ENCODE peak calls at places on chromosomes 6 and 20, in six cellular contexts. One of them, this sample, is unnamed.

GRCh38 chr20:44073675-44074071 is 113.3 kb downstream of the JPH2 start:
- DNase-seq in Right ventricle myocardium superior: no peak
- DNase-seq in sigmoid colon: no peak
- DNase-seq in NCI-H1092 treated with DMSO at 0.1 percent for 48 hours: no peak
- DNase-seq in T-cell: no peak
- DNase-seq in Right ventricle myocardium inferior: no peak
- DNase-seq in this sample: no peak

GRCh38 chr20:59939879-59940128 is 301 bp downstream of the PPP1R3D start:
- DNase-seq in Right ventricle myocardium inferior: no peak
- DNase-seq in T-cell: peak
- DNase-seq in sigmoid colon: peak
- DNase-seq in NCI-H1092 treated with DMSO at 0.1 percent for 48 hours: no peak
- DNase-seq in Right ventricle myocardium superior: peak
- DNase-seq in this sample: peak

GRCh38 chr6:52482903-52483670 is 62.9 kb downstream of the EFHC1 start:
- DNase-seq in Right ventricle myocardium inferior: no peak
- DNase-seq in sigmoid colon: no peak
- DNase-seq in NCI-H1092 treated with DMSO at 0.1 percent for 48 hours: no peak
- DNase-seq in T-cell: no peak
- DNase-seq in Right ventricle myocardium superior: no peak
- DNase-seq in this sample: no peak

GRCh38 chr6:115545410-115545986 is 515.2 kb downstream of the FRK start:
- DNase-seq in NCI-H1092 treated with DMSO at 0.1 percent for 48 hours: no peak
- DNase-seq in Right ventricle myocardium inferior: peak
- DNase-seq in sigmoid colon: no peak
- DNase-seq in T-cell: no peak
- DNase-seq in Right ventricle myocardium superior: peak
- DNase-seq in this sample: peak

GRCh38 chr6:33088258-33088930 is 12.6 kb downstream of the HLA-DPB1 start:
- DNase-seq in Right ventricle myocardium superior: no peak
- DNase-seq in T-cell: no peak
- DNase-seq in NCI-H1092 treated with DMSO at 0.1 percent for 48 hours: no peak
- DNase-seq in Right ventricle myocardium inferior: no peak
- DNase-seq in sigmoid colon: no peak
- DNase-seq in this sample: no peak

GRCh38 chr20:52103911-52104545 is 87.6 kb downstream of the ZFP64 start:
- DNase-seq in sigmoid colon: peak
- DNase-seq in T-cell: no peak
- DNase-seq in NCI-H1092 treated with DMSO at 0.1 percent for 48 hours: no peak
- DNase-seq in Right ventricle myocardium superior: no peak
- DNase-seq in Right ventricle myocardium inferior: peak
- DNase-seq in this sample: no peak

GRCh38 chr6:19837511-19838441 is 606 bp downstream of the ID4 start:
- DNase-seq in Right ventricle myocardium inferior: peak
- DNase-seq in T-cell: no peak
- DNase-seq in sigmoid colon: peak
- DNase-seq in NCI-H1092 treated with DMSO at 0.1 percent for 48 hours: no peak
- DNase-seq in Right ventricle myocardium superior: no peak
- DNase-seq in this sample: peak

GRCh38 chr6:21022343-21023107 is 488.3 kb downstream of the CDKAL1 start:
- DNase-seq in NCI-H1092 treated with DMSO at 0.1 percent for 48 hours: peak
- DNase-seq in T-cell: no peak
- DNase-seq in Right ventricle myocardium superior: no peak
- DNase-seq in sigmoid colon: no peak
- DNase-seq in Right ventricle myocardium inferior: no peak
- DNase-seq in this sample: peak

GRCh38 chr6:4819706-4820283 is 43.6 kb downstream of the CDYL start:
- DNase-seq in Right ventricle myocardium superior: no peak
- DNase-seq in T-cell: no peak
- DNase-seq in NCI-H1092 treated with DMSO at 0.1 percent for 48 hours: no peak
- DNase-seq in Right ventricle myocardium inferior: no peak
- DNase-seq in sigmoid colon: no peak
- DNase-seq in this sample: no peak

GRCh38 chr6:30679765-30680535 is 6.5 kb downstream of the PPP1R18 start:
- DNase-seq in Right ventricle myocardium superior: no peak
- DNase-seq in Right ventricle myocardium inferior: no peak
- DNase-seq in T-cell: no peak
- DNase-seq in sigmoid colon: no peak
- DNase-seq in NCI-H1092 treated with DMSO at 0.1 percent for 48 hours: no peak
- DNase-seq in this sample: peak

GRCh38 chr6:44606506-44606905 is 219.0 kb downstream of the CDC5L start:
- DNase-seq in Right ventricle myocardium inferior: no peak
- DNase-seq in T-cell: no peak
- DNase-seq in Right ventricle myocardium superior: no peak
- DNase-seq in sigmoid colon: no peak
- DNase-seq in NCI-H1092 treated with DMSO at 0.1 percent for 48 hours: no peak
- DNase-seq in this sample: no peak

GRCh38 chr6:108820011-108820410 is 28.2 kb upstream of the ARMC2 start:
- DNase-seq in NCI-H1092 treated with DMSO at 0.1 percent for 48 hours: no peak
- DNase-seq in Right ventricle myocardium inferior: no peak
- DNase-seq in sigmoid colon: no peak
- DNase-seq in T-cell: no peak
- DNase-seq in Right ventricle myocardium superior: no peak
- DNase-seq in this sample: no peak

GRCh38 chr6:54086439-54086838 is 24.8 kb upstream of the MLIP start:
- DNase-seq in Right ventricle myocardium inferior: no peak
- DNase-seq in sigmoid colon: no peak
- DNase-seq in T-cell: no peak
- DNase-seq in NCI-H1092 treated with DMSO at 0.1 percent for 48 hours: no peak
- DNase-seq in Right ventricle myocardium superior: no peak
- DNase-seq in this sample: no peak

GRCh38 chr6:39496951-39497350 is 174.4 kb upstream of the KCNK16 start:
- DNase-seq in sigmoid colon: peak
- DNase-seq in T-cell: no peak
- DNase-seq in Right ventricle myocardium superior: peak
- DNase-seq in Right ventricle myocardium inferior: peak
- DNase-seq in NCI-H1092 treated with DMSO at 0.1 percent for 48 hours: no peak
- DNase-seq in this sample: peak

GRCh38 chr20:41436679-41437078 is 70.1 kb upstream of the EMILIN3 start:
- DNase-seq in sigmoid colon: no peak
- DNase-seq in Right ventricle myocardium inferior: no peak
- DNase-seq in Right ventricle myocardium superior: no peak
- DNase-seq in T-cell: no peak
- DNase-seq in NCI-H1092 treated with DMSO at 0.1 percent for 48 hours: no peak
- DNase-seq in this sample: no peak

GRCh38 chr6:161111256-161111655 is 119.7 kb downstream of the MAP3K4 start:
- DNase-seq in sigmoid colon: no peak
- DNase-seq in Right ventricle myocardium superior: no peak
- DNase-seq in T-cell: no peak
- DNase-seq in NCI-H1092 treated with DMSO at 0.1 percent for 48 hours: no peak
- DNase-seq in Right ventricle myocardium inferior: no peak
- DNase-seq in this sample: no peak

GRCh38 chr6:36911946-36912555 is 26.3 kb downstream of the C6orf89 start:
- DNase-seq in sigmoid colon: no peak
- DNase-seq in Right ventricle myocardium superior: no peak
- DNase-seq in Right ventricle myocardium inferior: no peak
- DNase-seq in NCI-H1092 treated with DMSO at 0.1 percent for 48 hours: no peak
- DNase-seq in T-cell: no peak
- DNase-seq in this sample: no peak

GRCh38 chr6:27882624-27883023 is 29.6 kb downstream of the OR2B2 start:
- DNase-seq in T-cell: no peak
- DNase-seq in NCI-H1092 treated with DMSO at 0.1 percent for 48 hours: no peak
- DNase-seq in sigmoid colon: no peak
- DNase-seq in Right ventricle myocardium superior: no peak
- DNase-seq in Right ventricle myocardium inferior: no peak
- DNase-seq in this sample: no peak

GRCh38 chr6:4487538-4487937 is 288.7 kb upstream of the CDYL start:
- DNase-seq in NCI-H1092 treated with DMSO at 0.1 percent for 48 hours: no peak
- DNase-seq in T-cell: no peak
- DNase-seq in sigmoid colon: no peak
- DNase-seq in Right ventricle myocardium inferior: no peak
- DNase-seq in Right ventricle myocardium superior: no peak
- DNase-seq in this sample: no peak

GRCh38 chr6:31190488-31190887 is 20.0 kb upstream of the POU5F1 start:
- DNase-seq in NCI-H1092 treated with DMSO at 0.1 percent for 48 hours: no peak
- DNase-seq in T-cell: no peak
- DNase-seq in Right ventricle myocardium inferior: no peak
- DNase-seq in Right ventricle myocardium superior: no peak
- DNase-seq in sigmoid colon: no peak
- DNase-seq in this sample: no peak

GRCh38 chr6:140987364-140988135 is 1145.2 kb upstream of the GJE1 start:
- DNase-seq in Right ventricle myocardium superior: no peak
- DNase-seq in sigmoid colon: no peak
- DNase-seq in T-cell: no peak
- DNase-seq in Right ventricle myocardium inferior: no peak
- DNase-seq in NCI-H1092 treated with DMSO at 0.1 percent for 48 hours: no peak
- DNase-seq in this sample: no peak

GRCh38 chr20:54140927-54141566 is 32.7 kb downstream of the CYP24A1 start:
- DNase-seq in sigmoid colon: no peak
- DNase-seq in NCI-H1092 treated with DMSO at 0.1 percent for 48 hours: no peak
- DNase-seq in Right ventricle myocardium inferior: no peak
- DNase-seq in Right ventricle myocardium superior: no peak
- DNase-seq in T-cell: no peak
- DNase-seq in this sample: no peak

GRCh38 chr6:137715589-137716045 is 151.4 kb upstream of the TNFAIP3 start:
- DNase-seq in Right ventricle myocardium inferior: no peak
- DNase-seq in T-cell: no peak
- DNase-seq in Right ventricle myocardium superior: no peak
- DNase-seq in sigmoid colon: no peak
- DNase-seq in NCI-H1092 treated with DMSO at 0.1 percent for 48 hours: no peak
- DNase-seq in this sample: no peak

GRCh38 chr6:165729307-165729936 is 66.4 kb upstream of the PDE10A start:
- DNase-seq in NCI-H1092 treated with DMSO at 0.1 percent for 48 hours: peak
- DNase-seq in sigmoid colon: no peak
- DNase-seq in Right ventricle myocardium inferior: no peak
- DNase-seq in Right ventricle myocardium superior: peak
- DNase-seq in T-cell: no peak
- DNase-seq in this sample: no peak

GRCh38 chr6:45591816-45592359 is 214.2 kb upstream of the SUPT3H start:
- DNase-seq in NCI-H1092 treated with DMSO at 0.1 percent for 48 hours: no peak
- DNase-seq in Right ventricle myocardium superior: no peak
- DNase-seq in sigmoid colon: no peak
- DNase-seq in T-cell: no peak
- DNase-seq in Right ventricle myocardium inferior: no peak
- DNase-seq in this sample: no peak

GRCh38 chr6:169752074-169752623 is 727 bp downstream of the ERMARD start:
- DNase-seq in Right ventricle myocardium superior: no peak
- DNase-seq in sigmoid colon: no peak
- DNase-seq in T-cell: no peak
- DNase-seq in NCI-H1092 treated with DMSO at 0.1 percent for 48 hours: no peak
- DNase-seq in Right ventricle myocardium inferior: no peak
- DNase-seq in this sample: no peak

GRCh38 chr20:23255658-23256385 is 94.8 kb upstream of the NXT1 start:
- DNase-seq in T-cell: no peak
- DNase-seq in sigmoid colon: no peak
- DNase-seq in Right ventricle myocardium superior: no peak
- DNase-seq in NCI-H1092 treated with DMSO at 0.1 percent for 48 hours: no peak
- DNase-seq in Right ventricle myocardium inferior: no peak
- DNase-seq in this sample: no peak

GRCh38 chr6:90319044-90319443 is 22.4 kb upstream of the BACH2 start:
- DNase-seq in T-cell: no peak
- DNase-seq in NCI-H1092 treated with DMSO at 0.1 percent for 48 hours: no peak
- DNase-seq in Right ventricle myocardium inferior: no peak
- DNase-seq in Right ventricle myocardium superior: no peak
- DNase-seq in sigmoid colon: no peak
- DNase-seq in this sample: no peak

GRCh38 chr6:33685411-33686224 is 25.9 kb downstream of the UQCC2 start:
- DNase-seq in sigmoid colon: no peak
- DNase-seq in Right ventricle myocardium inferior: peak
- DNase-seq in Right ventricle myocardium superior: no peak
- DNase-seq in NCI-H1092 treated with DMSO at 0.1 percent for 48 hours: no peak
- DNase-seq in T-cell: no peak
- DNase-seq in this sample: peak

GRCh38 chr20:58717278-58718091 is 24.9 kb downstream of the NPEPL1 start:
- DNase-seq in sigmoid colon: peak
- DNase-seq in NCI-H1092 treated with DMSO at 0.1 percent for 48 hours: no peak
- DNase-seq in T-cell: no peak
- DNase-seq in Right ventricle myocardium superior: peak
- DNase-seq in Right ventricle myocardium inferior: no peak
- DNase-seq in this sample: peak

GRCh38 chr6:70886661-70887060 is 70.2 kb downstream of the B3GAT2 start:
- DNase-seq in NCI-H1092 treated with DMSO at 0.1 percent for 48 hours: no peak
- DNase-seq in sigmoid colon: no peak
- DNase-seq in T-cell: no peak
- DNase-seq in Right ventricle myocardium superior: no peak
- DNase-seq in Right ventricle myocardium inferior: no peak
- DNase-seq in this sample: no peak

GRCh38 chr20:16701296-16701695 is 28.5 kb upstream of the SNRPB2 start:
- DNase-seq in Right ventricle myocardium superior: no peak
- DNase-seq in NCI-H1092 treated with DMSO at 0.1 percent for 48 hours: peak
- DNase-seq in T-cell: peak
- DNase-seq in sigmoid colon: no peak
- DNase-seq in Right ventricle myocardium inferior: no peak
- DNase-seq in this sample: no peak

GRCh38 chr6:170345662-170346061 is 39.1 kb downstream of the FAM120B start:
- DNase-seq in T-cell: no peak
- DNase-seq in Right ventricle myocardium superior: no peak
- DNase-seq in sigmoid colon: no peak
- DNase-seq in NCI-H1092 treated with DMSO at 0.1 percent for 48 hours: no peak
- DNase-seq in Right ventricle myocardium inferior: no peak
- DNase-seq in this sample: no peak

GRCh38 chr6:33840064-33840926 is 36.5 kb upstream of the MLN start:
- DNase-seq in sigmoid colon: no peak
- DNase-seq in NCI-H1092 treated with DMSO at 0.1 percent for 48 hours: no peak
- DNase-seq in Right ventricle myocardium superior: no peak
- DNase-seq in T-cell: no peak
- DNase-seq in Right ventricle myocardium inferior: no peak
- DNase-seq in this sample: no peak

GRCh38 chr6:29451471-29452193 is 5.2 kb downstream of the OR11A1 start:
- DNase-seq in T-cell: no peak
- DNase-seq in sigmoid colon: no peak
- DNase-seq in NCI-H1092 treated with DMSO at 0.1 percent for 48 hours: no peak
- DNase-seq in Right ventricle myocardium superior: no peak
- DNase-seq in Right ventricle myocardium inferior: no peak
- DNase-seq in this sample: no peak

GRCh38 chr6:43199912-43200311 is 17.9 kb downstream of the CUL9 start:
- DNase-seq in Right ventricle myocardium inferior: no peak
- DNase-seq in T-cell: no peak
- DNase-seq in NCI-H1092 treated with DMSO at 0.1 percent for 48 hours: no peak
- DNase-seq in Right ventricle myocardium superior: no peak
- DNase-seq in sigmoid colon: peak
- DNase-seq in this sample: no peak